ENCODE peak calls at places on chromosomes 3 and 15, in five cellular contexts. One of them, this sample, is unnamed.

GRCh38 chr3:99145031-99145430 is 243.5 kb upstream of the DCBLD2 start:
- DNase-seq in HepG2: no peak
- DNase-seq in sigmoid colon: no peak
- DNase-seq in prostate gland: no peak
- DNase-seq in GM12878: no peak
- DNase-seq in this sample: no peak

GRCh38 chr3:107938128-107938527 is 152.7 kb downstream of the CD47 start:
- DNase-seq in HepG2: peak; percentile 4
- DNase-seq in prostate gland: peak; percentile 14
- DNase-seq in sigmoid colon: no peak
- DNase-seq in GM12878: no peak
- DNase-seq in this sample: no peak

GRCh38 chr3:11567516-11568467 is 75.9 kb downstream of the VGLL4 start:
- DNase-seq in sigmoid colon: no peak
- DNase-seq in prostate gland: no peak
- DNase-seq in GM12878: no peak
- DNase-seq in HepG2: no peak
- DNase-seq in this sample: no peak

GRCh38 chr15:39287322-39288195 is 293.3 kb upstream of the THBS1 start:
- DNase-seq in HepG2: no peak
- DNase-seq in sigmoid colon: no peak
- DNase-seq in GM12878: no peak
- DNase-seq in prostate gland: no peak
- DNase-seq in this sample: no peak

GRCh38 chr3:55458398-55458797 is 28.7 kb downstream of the WNT5A start:
- DNase-seq in sigmoid colon: no peak
- DNase-seq in GM12878: no peak
- DNase-seq in prostate gland: no peak
- DNase-seq in HepG2: no peak
- DNase-seq in this sample: no peak

GRCh38 chr3:183560607-183561006 is 5.1 kb upstream of the KLHL6 start:
- DNase-seq in sigmoid colon: no peak
- DNase-seq in HepG2: no peak
- DNase-seq in prostate gland: no peak
- DNase-seq in GM12878: no peak
- DNase-seq in this sample: no peak

GRCh38 chr3:24829632-24830229 is 335.1 kb upstream of the THRB start:
- DNase-seq in GM12878: no peak
- DNase-seq in sigmoid colon: no peak
- DNase-seq in HepG2: no peak
- DNase-seq in prostate gland: peak; percentile 15
- DNase-seq in this sample: no peak

GRCh38 chr15:100156201-100156600 is 185.6 kb downstream of the ADAMTS17 start:
- DNase-seq in prostate gland: no peak
- DNase-seq in GM12878: no peak
- DNase-seq in sigmoid colon: no peak
- DNase-seq in HepG2: no peak
- DNase-seq in this sample: no peak

GRCh38 chr3:106114848-106115247 is 246.0 kb upstream of the CBLB start:
- DNase-seq in sigmoid colon: no peak
- DNase-seq in prostate gland: no peak
- DNase-seq in HepG2: no peak
- DNase-seq in GM12878: no peak
- DNase-seq in this sample: no peak

GRCh38 chr15:85661859-85662258 is 132.9 kb downstream of the KLHL25 start:
- DNase-seq in HepG2: no peak
- DNase-seq in prostate gland: no peak
- DNase-seq in GM12878: no peak
- DNase-seq in sigmoid colon: no peak
- DNase-seq in this sample: no peak
- H3K27ac ChIP-seq in HepG2: no peak overlapping the region
- H3K27ac ChIP-seq in prostate gland: no peak overlapping the region
- H3K27ac ChIP-seq in GM12878: no peak overlapping the region
- H3K27ac ChIP-seq in sigmoid colon: no peak overlapping the region
- H3K27ac ChIP-seq in this sample: no peak overlapping the region

GRCh38 chr15:30984118-30984517 is 7.3 kb downstream of the MTMR10 start:
- DNase-seq in GM12878: no peak
- DNase-seq in HepG2: no peak
- DNase-seq in prostate gland: no peak
- DNase-seq in sigmoid colon: no peak
- DNase-seq in this sample: no peak
- TF ChIP-seq POLR2AphosphoS5 in GM12878: no peak
- TF ChIP-seq POLR2AphosphoS5 in HepG2: no peak
- TF ChIP-seq POLR2AphosphoS5 in prostate gland: no peak
- TF ChIP-seq POLR2AphosphoS5 in sigmoid colon: no peak
- TF ChIP-seq POLR2AphosphoS5 in this sample: no peak

GRCh38 chr3:150220791-150221190 is 187.3 kb upstream of the TSC22D2 start:
- DNase-seq in sigmoid colon: no peak
- DNase-seq in GM12878: no peak
- DNase-seq in HepG2: no peak
- DNase-seq in prostate gland: no peak
- DNase-seq in this sample: no peak
- H3K4me3 ChIP-seq in sigmoid colon: peak overlapping the region; percentile 42
- H3K4me3 ChIP-seq in GM12878: no peak overlapping the region
- H3K4me3 ChIP-seq in HepG2: no peak overlapping the region
- H3K4me3 ChIP-seq in prostate gland: peak overlapping the region; percentile 21
- H3K4me3 ChIP-seq in this sample: peak overlapping the region; percentile 64

GRCh38 chr15:80159811-80160569 is 7.2 kb downstream of the FAH start:
- DNase-seq in HepG2: no peak
- DNase-seq in GM12878: no peak
- DNase-seq in sigmoid colon: no peak
- DNase-seq in prostate gland: no peak
- DNase-seq in this sample: no peak

GRCh38 chr15:80159301-80159700 is 6.5 kb downstream of the FAH start:
- DNase-seq in sigmoid colon: no peak
- DNase-seq in GM12878: no peak
- DNase-seq in HepG2: no peak
- DNase-seq in prostate gland: no peak
- DNase-seq in this sample: no peak

GRCh38 chr15:80161473-80162016 is 8.7 kb downstream of the FAH start:
- DNase-seq in HepG2: no peak
- DNase-seq in GM12878: no peak
- DNase-seq in prostate gland: no peak
- DNase-seq in sigmoid colon: peak; percentile 48
- DNase-seq in this sample: no peak

GRCh38 chr15:80162059-80162554 is 9.3 kb downstream of the FAH start:
- DNase-seq in sigmoid colon: peak; percentile 77
- DNase-seq in prostate gland: peak; percentile 44
- DNase-seq in GM12878: no peak
- DNase-seq in HepG2: peak; percentile 54
- DNase-seq in this sample: no peak

GRCh38 chr15:80160570-80161156 is 7.9 kb downstream of the FAH start:
- DNase-seq in GM12878: peak; percentile 39
- DNase-seq in HepG2: peak; percentile 87
- DNase-seq in sigmoid colon: peak; percentile 78
- DNase-seq in prostate gland: no peak
- DNase-seq in this sample: no peak
- H3K27ac ChIP-seq in GM12878: peak overlapping the region; percentile 69
- H3K27ac ChIP-seq in HepG2: peak overlapping the region; percentile 77
- H3K27ac ChIP-seq in sigmoid colon: no peak overlapping the region
- H3K27ac ChIP-seq in prostate gland: no peak overlapping the region
- H3K27ac ChIP-seq in this sample: no peak overlapping the region

GRCh38 chr15:87760915-87761314 is 495.6 kb downstream of the NTRK3 start:
- DNase-seq in sigmoid colon: no peak
- DNase-seq in HepG2: no peak
- DNase-seq in GM12878: no peak
- DNase-seq in prostate gland: no peak
- DNase-seq in this sample: no peak

GRCh38 chr15:87762110-87762509 is 494.4 kb downstream of the NTRK3 start:
- DNase-seq in GM12878: no peak
- DNase-seq in sigmoid colon: no peak
- DNase-seq in prostate gland: no peak
- DNase-seq in HepG2: no peak
- DNase-seq in this sample: no peak

GRCh38 chr15:87758739-87759457 is 497.6 kb downstream of the NTRK3 start:
- DNase-seq in sigmoid colon: no peak
- DNase-seq in GM12878: no peak
- DNase-seq in HepG2: no peak
- DNase-seq in prostate gland: no peak
- DNase-seq in this sample: no peak

GRCh38 chr15:87764461-87765236 is 491.9 kb downstream of the NTRK3 start:
- DNase-seq in HepG2: no peak
- DNase-seq in prostate gland: no peak
- DNase-seq in GM12878: no peak
- DNase-seq in sigmoid colon: no peak
- DNase-seq in this sample: no peak
- TF ChIP-seq POLR2AphosphoS5 in HepG2: no peak
- TF ChIP-seq POLR2AphosphoS5 in prostate gland: no peak
- TF ChIP-seq POLR2AphosphoS5 in GM12878: no peak
- TF ChIP-seq POLR2AphosphoS5 in sigmoid colon: no peak
- TF ChIP-seq POLR2AphosphoS5 in this sample: no peak

GRCh38 chr3:102180291-102180931 is 254.4 kb upstream of the ZPLD1 start:
- DNase-seq in GM12878: no peak
- DNase-seq in HepG2: no peak
- DNase-seq in prostate gland: no peak
- DNase-seq in sigmoid colon: no peak
- DNase-seq in this sample: peak; percentile 77

GRCh38 chr3:102183623-102184022 is 251.2 kb upstream of the ZPLD1 start:
- DNase-seq in HepG2: no peak
- DNase-seq in GM12878: no peak
- DNase-seq in sigmoid colon: no peak
- DNase-seq in prostate gland: no peak
- DNase-seq in this sample: no peak

GRCh38 chr3:102181202-102181920 is 253.5 kb upstream of the ZPLD1 start:
- DNase-seq in sigmoid colon: no peak
- DNase-seq in GM12878: no peak
- DNase-seq in prostate gland: no peak
- DNase-seq in HepG2: no peak
- DNase-seq in this sample: no peak

GRCh38 chr3:102182162-102182561 is 252.7 kb upstream of the ZPLD1 start:
- DNase-seq in GM12878: no peak
- DNase-seq in sigmoid colon: no peak
- DNase-seq in prostate gland: no peak
- DNase-seq in HepG2: no peak
- DNase-seq in this sample: no peak

DNA sequence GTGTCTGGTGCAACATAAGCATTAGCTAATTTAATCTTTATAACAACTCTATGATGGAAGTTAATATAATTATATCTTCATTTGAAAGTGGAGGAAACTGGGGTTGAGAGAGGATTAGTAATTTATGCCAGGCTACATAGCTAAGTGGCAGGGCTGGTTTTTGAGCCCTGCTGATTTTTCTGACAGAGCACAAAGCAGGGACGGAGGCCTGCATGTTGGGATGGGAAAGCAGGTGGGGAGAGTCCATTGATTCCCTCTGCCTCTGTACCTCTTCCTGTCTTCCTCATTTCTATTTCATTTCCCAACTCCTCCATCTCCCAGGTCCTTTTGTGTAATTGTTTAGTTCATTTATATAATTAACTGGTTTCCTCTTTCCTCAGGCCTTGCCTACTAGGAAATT is 251.6 kb upstream of the ZPLD1 start:
- DNase-seq in prostate gland: no peak
- DNase-seq in GM12878: no peak
- DNase-seq in HepG2: no peak
- DNase-seq in sigmoid colon: no peak
- DNase-seq in this sample: no peak
- H3K4me3 ChIP-seq in prostate gland: no peak overlapping the region
- H3K4me3 ChIP-seq in GM12878: no peak overlapping the region
- H3K4me3 ChIP-seq in HepG2: no peak overlapping the region
- H3K4me3 ChIP-seq in sigmoid colon: no peak overlapping the region
- H3K4me3 ChIP-seq in this sample: no peak overlapping the region

GRCh38 chr15:80732148-80732547 is 37.0 kb downstream of the ABHD17C start:
- DNase-seq in HepG2: no peak
- DNase-seq in GM12878: no peak
- DNase-seq in prostate gland: no peak
- DNase-seq in sigmoid colon: no peak
- DNase-seq in this sample: no peak

GRCh38 chr15:80727196-80727595 is 32.1 kb downstream of the ABHD17C start:
- DNase-seq in sigmoid colon: no peak
- DNase-seq in GM12878: no peak
- DNase-seq in prostate gland: no peak
- DNase-seq in HepG2: peak; percentile 21
- DNase-seq in this sample: no peak

GRCh38 chr15:80730395-80730794 is 35.3 kb downstream of the ABHD17C start:
- DNase-seq in sigmoid colon: no peak
- DNase-seq in HepG2: no peak
- DNase-seq in prostate gland: no peak
- DNase-seq in GM12878: no peak
- DNase-seq in this sample: no peak

GRCh38 chr15:80730931-80731330 is 35.8 kb downstream of the ABHD17C start:
- DNase-seq in prostate gland: no peak
- DNase-seq in HepG2: no peak
- DNase-seq in GM12878: no peak
- DNase-seq in sigmoid colon: no peak
- DNase-seq in this sample: no peak

DNA sequence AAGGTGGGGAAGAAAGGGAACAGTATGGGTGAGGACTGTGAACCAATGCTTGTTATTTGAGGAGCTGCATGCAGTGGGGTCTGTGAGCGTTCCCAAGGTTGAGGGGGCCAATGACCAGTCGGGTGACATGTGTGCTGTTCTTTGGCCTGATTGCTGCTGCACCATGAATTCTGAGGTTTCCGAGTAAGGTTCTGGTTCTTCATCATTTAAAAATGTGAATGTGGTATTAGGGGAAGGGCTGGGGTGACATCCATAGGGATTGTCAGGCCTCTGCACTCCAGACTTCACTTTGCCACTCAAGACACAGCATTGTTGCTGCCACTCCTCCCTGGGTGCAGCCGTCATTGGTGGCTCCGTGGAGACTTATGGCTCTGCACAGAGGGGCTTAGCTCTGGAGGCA is 32.5 kb downstream of the ABHD17C start:
- DNase-seq in GM12878: no peak
- DNase-seq in prostate gland: no peak
- DNase-seq in HepG2: no peak
- DNase-seq in sigmoid colon: no peak
- DNase-seq in this sample: no peak
- H3K27ac ChIP-seq in GM12878: no peak overlapping the region
- H3K27ac ChIP-seq in prostate gland: no peak overlapping the region
- H3K27ac ChIP-seq in HepG2: no peak overlapping the region
- H3K27ac ChIP-seq in sigmoid colon: peak overlapping the region; percentile 53
- H3K27ac ChIP-seq in this sample: no peak overlapping the region

GRCh38 chr3:194139085-194139976 is 3.4 kb downstream of the HES1 start:
- DNase-seq in HepG2: peak; percentile 52
- DNase-seq in sigmoid colon: peak; percentile 83
- DNase-seq in prostate gland: peak; percentile 77
- DNase-seq in GM12878: no peak
- DNase-seq in this sample: no peak
- TF ChIP-seq POLR2AphosphoS5 in HepG2: peak; percentile 49
- TF ChIP-seq POLR2AphosphoS5 in sigmoid colon: peak; percentile 71
- TF ChIP-seq POLR2AphosphoS5 in prostate gland: peak; percentile 58
- TF ChIP-seq POLR2AphosphoS5 in GM12878: no peak
- TF ChIP-seq POLR2AphosphoS5 in this sample: peak; percentile 77

GRCh38 chr3:170585008-170585936 is 603 bp downstream of the SLC7A14 start:
- DNase-seq in GM12878: no peak
- DNase-seq in prostate gland: no peak
- DNase-seq in HepG2: no peak
- DNase-seq in sigmoid colon: no peak
- DNase-seq in this sample: no peak
- H3K4me3 ChIP-seq in GM12878: no peak overlapping the region
- H3K4me3 ChIP-seq in prostate gland: peak overlapping the region; percentile 20
- H3K4me3 ChIP-seq in HepG2: no peak overlapping the region
- H3K4me3 ChIP-seq in sigmoid colon: peak overlapping the region; percentile 21
- H3K4me3 ChIP-seq in this sample: no peak overlapping the region

This sample was measured in SK-N-MC.